ENCODE peak calls at places on chromosomes 13 and 19, in four cellular contexts. D is K562, T is SK-N-SH, A is H1. B is an unnamed sample.

GRCh38 chr19:32233091-32233490 is 112.3 kb upstream of the ZNF507 start:
- DNase-seq in A (no peak), D (no peak), T (no peak), B (no peak)

GRCh38 chr13:102847272-102848234 is 1.7 kb downstream of the ERCC5 start:
- DNase-seq in A (no peak), T (peak), D (no peak), B (no peak)

GRCh38 chr19:45881909-45882528 is 3.9 kb downstream of the IRF2BP1 start:
- DNase-seq in T (peak), A (no peak), D (peak), B (peak)

GRCh38 chr13:19805765-19806164 is 23.0 kb upstream of the PSPC1 start:
- DNase-seq in T (no peak), A (no peak), D (no peak), B (no peak)

GRCh38 chr19:4140237-4140711 is 13.2 kb upstream of the CREB3L3 start:
- DNase-seq in D (peak), T (peak), A (peak), B (peak)

GRCh38 chr19:7417671-7418324 is 69.1 kb downstream of the ARHGEF18 start:
- DNase-seq in T (no peak), D (peak), A (no peak), B (no peak)

GRCh38 chr13:26370495-26370990 is 116.6 kb downstream of the CDK8 start:
- DNase-seq in T (no peak), D (no peak), A (no peak), B (no peak)

GRCh38 chr19:44759083-44759804 is 10.7 kb downstream of the BCL3 start:
- DNase-seq in A (no peak), D (no peak), T (no peak), B (no peak)

GRCh38 chr13:79285159-79285558 is 120.9 kb downstream of the RBM26 start:
- DNase-seq in T (no peak), D (no peak), A (no peak), B (no peak)

GRCh38 chr13:59533561-59534337 is 630.0 kb downstream of the DIAPH3 start:
- DNase-seq in A (no peak), T (no peak), D (no peak), B (no peak)

GRCh38 chr19:46232029-46232428 is 2.5 kb downstream of the IGFL1 start:
- DNase-seq in D (no peak), T (no peak), A (no peak), B (no peak)

GRCh38 chr13:51549050-51549449 is 35.2 kb upstream of the WDFY2 start:
- DNase-seq in T (no peak), A (no peak), D (peak), B (no peak)

GRCh38 chr13:45328661-45329105 is 12.3 kb downstream of the TPT1 start:
- DNase-seq in A (no peak), T (no peak), D (no peak), B (no peak)

GRCh38 chr19:28154077-28154476 is 1058.9 kb downstream of the UQCRFS1 start:
- DNase-seq in D (no peak), A (no peak), T (no peak), B (no peak)

GRCh38 chr19:7862413-7862951 is 11.7 kb downstream of the PRR36 start:
- DNase-seq in A (peak), T (peak), D (peak), B (peak)

GRCh38 chr19:31350693-31351211 is 1.5 kb upstream of the TSHZ3 start:
- DNase-seq in T (peak), A (no peak), D (peak), B (peak)

GRCh38 chr13:49976314-49977258 is 20.3 kb upstream of the TRIM13 start:
- DNase-seq in A (no peak), T (peak), D (peak), B (peak)

GRCh38 chr13:73549717-73550116 is 490.9 kb downstream of the KLF5 start:
- DNase-seq in A (no peak), T (no peak), D (no peak), B (no peak)

GRCh38 chr19:5677597-5677996 is 2.7 kb downstream of the MICOS13 start:
- DNase-seq in A (no peak), D (no peak), T (no peak), B (no peak)

GRCh38 chr19:33515921-33516320 is 5.7 kb downstream of the PEPD start:
- DNase-seq in T (no peak), D (no peak), A (no peak), B (no peak)

GRCh38 chr19:33235269-33235995 is 9.8 kb upstream of the SLC7A10 start:
- DNase-seq in T (peak), D (peak), A (peak), B (peak)

GRCh38 chr13:80665792-80666333 is 324.9 kb upstream of the SPRY2 start:
- DNase-seq in T (no peak), D (no peak), A (no peak), B (no peak)

GRCh38 chr19:49851456-49852259 is 699 bp downstream of the PTOV1 start:
- DNase-seq in T (peak), A (no peak), D (peak), B (peak)

GRCh38 chr19:6481541-6482342 is at the start of gene DENND1C:
- DNase-seq in D (peak), A (no peak), T (peak), B (peak)

GRCh38 chr13:68304287-68304893 is 1074.3 kb upstream of the PCDH9 start:
- DNase-seq in A (no peak), T (peak), D (peak), B (no peak)

GRCh38 chr19:16070366-16070990 is 5.8 kb upstream of the TPM4 start:
- DNase-seq in T (no peak), A (no peak), D (peak), B (no peak)

GRCh38 chr19:35332817-35333216 is 3.8 kb downstream of the CD22 start:
- DNase-seq in D (no peak), A (no peak), T (no peak), B (no peak)

GRCh38 chr13:41568990-41569387 is 111.6 kb downstream of the RGCC start:
- DNase-seq in A (no peak), D (no peak), T (no peak), B (no peak)

GRCh38 chr19:40807147-40808020 is 8.4 kb downstream of the EGLN2 start:
- DNase-seq in A (no peak), D (no peak), T (no peak), B (peak)

GRCh38 chr13:43757266-43757665 is 29.5 kb downstream of the ENOX1 start:
- DNase-seq in T (no peak), D (no peak), A (no peak), B (no peak)

GRCh38 chr13:84121456-84121855 is 239.2 kb upstream of the SLITRK1 start:
- DNase-seq in T (no peak), A (no peak), D (no peak), B (no peak)

GRCh38 chr19:42131149-42132029 is 857 bp downstream of the POU2F2 start:
- DNase-seq in D (no peak), A (no peak), T (no peak), B (no peak)

GRCh38 chr13:108968566-108968965 is 339.2 kb downstream of the MYO16 start:
- DNase-seq in T (no peak), A (no peak), D (no peak), B (no peak)

GRCh38 chr13:30978981-30979956 is 46.8 kb downstream of the TEX26 start:
- DNase-seq in A (peak), D (peak), T (peak), B (peak)

GRCh38 chr13:109494955-109495354 is 291.4 kb downstream of the IRS2 start:
- DNase-seq in A (no peak), T (peak), D (no peak), B (no peak)

GRCh38 chr13:101149735-101150380 is 266.4 kb downstream of the NALCN start:
- DNase-seq in T (peak), A (no peak), D (no peak), B (peak)

DNA sequence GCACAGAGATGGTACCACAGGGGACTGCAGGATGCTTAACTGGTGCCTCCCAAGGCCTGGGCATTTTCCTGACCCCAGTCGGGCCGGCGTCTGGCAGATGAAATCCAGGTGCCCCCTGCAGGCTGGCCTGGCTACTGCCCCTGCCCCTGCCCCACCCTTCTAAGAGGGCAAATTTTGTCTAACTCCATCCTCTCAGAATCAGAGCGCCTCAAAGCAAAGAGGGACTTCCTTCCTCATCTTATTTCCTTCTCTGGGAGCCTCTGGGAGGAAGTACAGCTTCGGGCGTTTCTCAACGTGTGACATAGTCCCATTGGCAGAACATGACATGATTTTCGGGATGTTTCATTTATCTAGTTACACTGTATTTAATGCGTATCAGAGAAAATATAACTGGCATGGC is 2.7 kb downstream of the PRKACA start:
- DNase-seq in A (no peak), T (peak), D (peak), B (peak)
- TF ChIP-seq TEAD4 in A (no peak), T (no peak), D (no peak), B (no peak)

GRCh38 chr19:19032420-19033175 is 719 bp downstream of the SUGP2 start:
- DNase-seq in D (peak), A (peak), T (peak), B (peak)
- TF ChIP-seq CTCF in D (peak), A (no peak), T (peak), B (no peak)

GRCh38 chr13:76512676-76513277 is 373.4 kb downstream of the KCTD12 start:
- DNase-seq in T (peak), A (no peak), D (no peak), B (no peak)
- TF ChIP-seq TEAD4 in T (peak), A (no peak), D (no peak), B (no peak)

GRCh38 chr13:47794963-47795362 is 206.1 kb downstream of the SUCLA2 start:
- DNase-seq in A (no peak), T (peak), D (peak), B (no peak)
- TF ChIP-seq CTCF in A (peak), T (peak), D (peak), B (peak)

GRCh38 chr19:18853755-18854427 is 22.1 kb downstream of the UPF1 start:
- DNase-seq in D (no peak), T (no peak), A (no peak), B (no peak)

GRCh38 chr19:18856385-18857126 is 24.8 kb downstream of the UPF1 start:
- DNase-seq in T (peak), D (no peak), A (no peak), B (peak)

GRCh38 chr19:18857223-18857622 is 25.5 kb downstream of the UPF1 start:
- DNase-seq in D (no peak), T (no peak), A (no peak), B (no peak)

GRCh38 chr19:18855647-18856384 is 24.1 kb downstream of the UPF1 start:
- DNase-seq in A (no peak), D (no peak), T (no peak), B (no peak)

DNA sequence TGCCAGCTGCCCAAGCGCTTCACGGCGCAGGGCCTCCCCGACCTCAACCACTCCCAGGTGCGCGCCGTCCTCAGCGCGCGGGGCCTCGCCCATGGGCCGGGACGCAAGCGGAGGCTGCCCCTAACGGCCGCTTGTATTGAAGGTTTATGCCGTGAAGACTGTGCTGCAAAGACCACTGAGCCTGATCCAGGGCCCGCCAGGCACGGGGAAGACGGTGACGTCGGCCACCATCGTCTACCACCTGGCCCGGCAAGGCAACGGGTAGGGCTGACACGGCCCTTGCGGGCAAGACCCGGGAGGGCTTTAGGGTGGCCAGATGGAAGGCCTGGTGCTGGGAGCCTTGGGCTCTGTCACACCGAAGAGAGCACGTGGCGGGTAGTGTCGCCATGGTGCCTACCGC is 23.2 kb downstream of the UPF1 start:
- DNase-seq in A (no peak), T (no peak), D (no peak), B (no peak)
- TF ChIP-seq TEAD4 in A (no peak), T (no peak), D (no peak), B (no peak)